ENCODE peak calls at places on chromosomes 16 and 17, in seven cellular contexts. P, N, Y, U, E, X and H are unnamed samples.

GRCh38 chr16:53721017-53721416 is 17.1 kb downstream of the FTO start:
- DNase-seq in Y (no peak), P (no peak), E (no peak), N (no peak), U (no peak), X (no peak), H (no peak)

GRCh38 chr17:40518401-40519088 is 17.1 kb upstream of the TNS4 start:
- DNase-seq in N (no peak), E (no peak), Y (peak), P (no peak), U (no peak), X (no peak), H (no peak)

GRCh38 chr16:7405166-7405565 is 72.5 kb downstream of the RBFOX1 start:
- DNase-seq in P (no peak), Y (no peak), U (no peak), E (peak), N (no peak), X (peak), H (no peak)

GRCh38 chr17:4142107-4142900 is 526 bp downstream of the ZZEF1 start:
- DNase-seq in U (peak), P (no peak), Y (peak), N (peak), X (peak), E (peak), H (no peak)

GRCh38 chr17:70138309-70138865 is 30.9 kb upstream of the KCNJ2 start:
- DNase-seq in N (no peak), U (no peak), E (no peak), Y (peak), X (no peak), P (peak), H (no peak)

GRCh38 chr17:58643147-58643546 is 48.7 kb downstream of the TEX14 start:
- DNase-seq in E (no peak), Y (peak), P (no peak), N (no peak), X (no peak), U (no peak), H (peak)

GRCh38 chr16:10871157-10871991 is 5.6 kb upstream of the CIITA start:
- DNase-seq in U (peak), N (peak), Y (peak), X (peak), E (peak), P (no peak), H (peak)

GRCh38 chr16:19716183-19716582 is 1.8 kb downstream of the KNOP1 start:
- DNase-seq in X (no peak), Y (no peak), N (no peak), P (no peak), U (no peak), E (no peak), H (no peak)

GRCh38 chr17:74959826-74960738 is 12.5 kb downstream of the HID1 start:
- DNase-seq in X (no peak), U (no peak), N (no peak), P (no peak), E (no peak), Y (peak), H (no peak)

GRCh38 chr17:74183411-74183810 is 20.1 kb upstream of the RPL38 start:
- DNase-seq in X (no peak), E (no peak), U (no peak), N (no peak), Y (no peak), P (no peak), H (no peak)

GRCh38 chr16:3879258-3879886 is 1.1 kb downstream of the CREBBP start:
- DNase-seq in P (no peak), Y (peak), N (no peak), U (peak), E (peak), X (peak), H (no peak)

GRCh38 chr17:42577532-42578281 is at the start of gene PSMC3IP:
- DNase-seq in P (peak), Y (peak), X (peak), N (peak), U (peak), E (peak), H (peak)

GRCh38 chr17:9986754-9987382 is 81.8 kb upstream of the RCVRN start:
- DNase-seq in U (no peak), E (peak), Y (no peak), X (no peak), N (no peak), P (no peak), H (no peak)

GRCh38 chr17:76675648-76676047 is 32.1 kb upstream of the ST6GALNAC1 start:
- DNase-seq in Y (no peak), X (no peak), N (no peak), U (no peak), E (no peak), P (no peak), H (no peak)

GRCh38 chr17:65559802-65560627 is 1.4 kb downstream of the AXIN2 start:
- DNase-seq in U (no peak), Y (peak), X (no peak), E (peak), N (peak), P (no peak), H (no peak)

GRCh38 chr16:12239953-12240485 is 263.5 kb downstream of the SNX29 start:
- DNase-seq in P (no peak), Y (peak), N (no peak), U (no peak), E (no peak), X (no peak), H (no peak)

GRCh38 chr16:67104061-67104460 is 5.7 kb upstream of the PHAF1 start:
- DNase-seq in N (no peak), P (no peak), U (no peak), Y (peak), X (peak), E (peak), H (no peak)

GRCh38 chr17:78257810-78258322 is 26.4 kb downstream of the TMEM235 start:
- DNase-seq in E (no peak), N (no peak), U (no peak), Y (no peak), P (no peak), X (no peak), H (no peak)

GRCh38 chr17:2688351-2689342 is 22.9 kb downstream of the CLUH start:
- DNase-seq in Y (peak), N (peak), E (peak), P (no peak), U (peak), X (peak), H (no peak)

GRCh38 chr17:40448213-40448638 is 5.0 kb downstream of the IGFBP4 start:
- DNase-seq in X (peak), U (peak), E (peak), N (no peak), P (peak), Y (peak), H (no peak)

GRCh38 chr17:37824534-37825485 is 80.0 kb upstream of the HNF1B start:
- DNase-seq in N (no peak), X (no peak), P (no peak), U (no peak), E (no peak), Y (peak), H (no peak)

GRCh38 chr16:85798283-85798776 is 1.0 kb downstream of the EMC8 start:
- DNase-seq in Y (peak), U (no peak), E (no peak), X (no peak), P (no peak), N (no peak), H (no peak)

GRCh38 chr17:16926061-16926511 is 45.8 kb downstream of the TNFRSF13B start:
- DNase-seq in Y (no peak), E (no peak), P (no peak), N (no peak), X (no peak), U (peak), H (no peak)

GRCh38 chr17:17200831-17201230 is 5.3 kb downstream of the PLD6 start:
- DNase-seq in N (no peak), E (no peak), Y (peak), U (peak), X (no peak), P (peak), H (no peak)

GRCh38 chr16:56246051-56246817 is 54.9 kb downstream of the GNAO1 start:
- DNase-seq in X (no peak), N (peak), U (peak), Y (peak), E (no peak), P (peak), H (peak)

GRCh38 chr17:38428150-38428642 is at the start of gene ARHGAP23:
- DNase-seq in X (peak), E (peak), N (no peak), Y (peak), U (peak), P (no peak), H (no peak)

GRCh38 chr17:81593105-81593871 is 41.1 kb upstream of the FAAP100 start:
- DNase-seq in Y (no peak), N (no peak), E (no peak), U (no peak), X (no peak), P (no peak), H (no peak)

GRCh38 chr17:869067-869466 is 86.9 kb downstream of the MRM3 start:
- DNase-seq in P (peak), N (no peak), Y (peak), X (peak), E (peak), U (peak), H (no peak)

GRCh38 chr17:3913531-3914318 is 2.5 kb downstream of the P2RX1 start:
- DNase-seq in P (peak), N (peak), U (peak), X (peak), Y (peak), E (peak), H (no peak)

GRCh38 chr17:11935734-11936406 is 61.4 kb downstream of the ZNF18 start:
- DNase-seq in P (peak), X (peak), U (no peak), E (peak), Y (peak), N (no peak), H (no peak)

GRCh38 chr16:58329147-58329546 is 34.3 kb upstream of the PRSS54 start:
- DNase-seq in P (no peak), Y (peak), N (no peak), U (no peak), X (no peak), E (no peak), H (no peak)

GRCh38 chr17:59404471-59404870 is 73.0 kb downstream of the YPEL2 start:
- DNase-seq in X (no peak), N (no peak), E (no peak), U (no peak), P (no peak), Y (no peak), H (no peak)

GRCh38 chr17:47423406-47424295 is 99.9 kb downstream of the EFCAB13 start:
- DNase-seq in Y (peak), E (no peak), U (peak), N (no peak), X (peak), P (no peak), H (no peak)

GRCh38 chr16:28880589-28880915 is 2.3 kb downstream of the ATP2A1 start:
- DNase-seq in X (no peak), Y (no peak), E (no peak), N (no peak), P (no peak), U (no peak), H (no peak)
- H3K4me3 ChIP-seq in X (peak), Y (no peak), E (peak), N (no peak), P (no peak), U (no peak), H (peak)

DNA sequence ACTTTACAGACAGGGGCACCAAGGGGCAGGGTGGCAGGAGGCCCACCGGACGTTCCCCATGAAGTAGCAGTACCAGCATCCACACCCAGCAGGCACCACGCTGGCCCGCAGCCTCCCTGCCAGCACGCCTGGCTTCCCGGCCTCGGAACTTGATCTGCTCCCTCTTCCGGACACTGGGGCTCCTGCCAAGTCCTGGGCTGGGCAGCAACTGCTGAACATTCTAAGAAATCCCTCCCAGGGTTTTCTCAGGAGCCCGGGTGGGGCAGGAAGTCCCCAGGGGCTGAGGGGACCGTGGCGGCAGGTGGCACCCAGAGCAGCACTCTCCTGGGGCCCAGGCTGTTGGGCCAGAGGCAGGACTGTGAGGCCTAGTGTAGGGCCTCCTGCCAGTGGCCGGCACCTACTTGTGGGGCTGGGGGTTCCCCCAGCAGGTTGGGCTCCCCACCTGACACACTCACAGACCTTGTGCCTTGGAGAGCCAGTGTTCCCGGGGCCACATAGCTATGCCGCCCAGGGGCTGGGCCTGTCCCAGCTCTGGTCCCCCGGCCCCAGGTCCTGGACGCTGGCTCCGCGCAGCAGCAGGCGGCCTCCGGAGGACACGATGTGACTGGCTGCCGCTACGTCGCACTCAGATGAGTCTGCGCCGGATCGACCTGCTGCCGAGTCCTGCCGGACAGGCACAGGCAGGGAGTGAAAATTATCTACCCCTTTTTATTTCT is 86.2 kb upstream of the CBX4 start:
- DNase-seq in E (peak), N (peak), P (no peak), X (peak), U (no peak), Y (peak), H (no peak)
- TF ChIP-seq CTCF in E (peak), N (no peak), P (no peak), X (no peak), U (no peak), Y (no peak), H (no peak)

GRCh38 chr17:6456321-6456720 is 12.1 kb downstream of the PIMREG start:
- DNase-seq in U (no peak), P (no peak), Y (no peak), E (peak), N (no peak), X (no peak), H (no peak)

GRCh38 chr17:6453279-6454024 is 9.2 kb downstream of the PIMREG start:
- DNase-seq in X (no peak), N (no peak), U (no peak), E (peak), P (no peak), Y (no peak), H (no peak)

GRCh38 chr17:6452471-6453266 is 8.4 kb downstream of the PIMREG start:
- DNase-seq in Y (no peak), U (no peak), N (no peak), E (no peak), P (no peak), X (no peak), H (no peak)

GRCh38 chr17:6455321-6455705 is 11.1 kb downstream of the PIMREG start:
- DNase-seq in P (no peak), N (no peak), Y (peak), X (no peak), U (no peak), E (peak), H (no peak)

DNA sequence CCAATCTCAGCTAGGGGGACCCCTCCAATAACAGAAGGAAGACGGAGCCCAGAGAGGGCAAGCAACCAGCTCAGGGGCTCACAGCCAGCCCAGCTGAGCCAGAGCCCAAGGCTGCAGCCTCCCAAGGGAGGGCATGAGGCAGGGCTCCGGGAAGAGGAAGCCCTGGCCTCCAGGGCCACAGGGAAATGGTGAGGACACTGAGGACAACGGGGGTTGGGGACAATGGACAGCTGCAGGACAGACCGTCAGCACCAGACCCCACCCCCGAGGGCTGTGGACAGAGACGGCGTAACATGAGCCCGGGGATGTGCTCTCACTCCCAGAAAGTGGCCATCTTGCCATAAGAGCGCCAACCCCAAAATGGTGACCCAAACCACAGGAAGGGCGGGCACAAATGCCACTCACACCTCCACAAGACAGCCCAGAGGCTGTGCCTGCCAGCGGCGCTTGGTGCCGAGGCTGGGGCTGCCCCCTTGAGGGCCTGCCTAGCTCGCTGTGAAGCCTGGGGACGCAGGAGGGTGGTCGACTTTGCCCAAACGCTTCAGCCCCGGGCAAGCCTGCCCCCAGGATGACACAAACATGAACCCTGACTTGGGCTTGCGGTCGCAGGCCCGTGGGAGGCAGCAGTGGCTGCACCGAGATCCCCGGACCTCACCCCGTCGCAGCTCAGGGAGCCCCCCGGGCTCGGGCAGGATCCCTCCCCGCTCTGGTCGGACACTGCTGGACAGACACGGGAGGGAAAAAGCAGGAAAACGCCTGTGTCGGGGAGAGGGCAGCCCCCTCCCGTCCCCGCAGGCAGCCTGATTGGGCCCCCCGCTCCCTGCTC is 10.5 kb downstream of the PIMREG start:
- DNase-seq in Y (no peak), N (no peak), P (no peak), X (no peak), E (peak), U (no peak), H (no peak)
- H3K4me3 ChIP-seq in Y (no peak), N (no peak), P (no peak), X (peak), E (peak), U (no peak), H (no peak)

DNA sequence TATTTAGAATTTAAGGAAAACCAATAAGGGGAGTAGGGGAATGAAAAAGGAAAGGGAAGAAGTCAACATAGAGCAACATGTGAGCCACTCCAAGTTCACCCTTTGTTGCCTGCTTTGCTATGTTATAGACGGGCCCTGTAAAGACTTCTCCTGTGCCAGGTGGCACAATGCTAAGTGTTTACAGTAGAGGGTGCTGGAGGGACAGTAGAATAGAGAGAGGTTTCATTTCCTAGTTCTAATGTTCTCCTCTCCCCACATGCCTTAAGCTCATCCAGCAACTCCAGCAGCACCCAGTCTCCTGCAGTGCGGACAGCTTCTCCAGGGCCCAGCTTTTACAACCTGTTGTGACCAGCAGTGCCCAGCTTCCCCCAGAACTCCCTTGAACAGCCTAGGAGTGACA is 468.0 kb downstream of the HS3ST3B1 start:
- DNase-seq in U (no peak), Y (no peak), X (no peak), N (no peak), P (no peak), E (no peak), H (no peak)
- TF ChIP-seq CTCF in U (no peak), Y (no peak), X (no peak), N (no peak), P (no peak), E (no peak), H (no peak)

DNA sequence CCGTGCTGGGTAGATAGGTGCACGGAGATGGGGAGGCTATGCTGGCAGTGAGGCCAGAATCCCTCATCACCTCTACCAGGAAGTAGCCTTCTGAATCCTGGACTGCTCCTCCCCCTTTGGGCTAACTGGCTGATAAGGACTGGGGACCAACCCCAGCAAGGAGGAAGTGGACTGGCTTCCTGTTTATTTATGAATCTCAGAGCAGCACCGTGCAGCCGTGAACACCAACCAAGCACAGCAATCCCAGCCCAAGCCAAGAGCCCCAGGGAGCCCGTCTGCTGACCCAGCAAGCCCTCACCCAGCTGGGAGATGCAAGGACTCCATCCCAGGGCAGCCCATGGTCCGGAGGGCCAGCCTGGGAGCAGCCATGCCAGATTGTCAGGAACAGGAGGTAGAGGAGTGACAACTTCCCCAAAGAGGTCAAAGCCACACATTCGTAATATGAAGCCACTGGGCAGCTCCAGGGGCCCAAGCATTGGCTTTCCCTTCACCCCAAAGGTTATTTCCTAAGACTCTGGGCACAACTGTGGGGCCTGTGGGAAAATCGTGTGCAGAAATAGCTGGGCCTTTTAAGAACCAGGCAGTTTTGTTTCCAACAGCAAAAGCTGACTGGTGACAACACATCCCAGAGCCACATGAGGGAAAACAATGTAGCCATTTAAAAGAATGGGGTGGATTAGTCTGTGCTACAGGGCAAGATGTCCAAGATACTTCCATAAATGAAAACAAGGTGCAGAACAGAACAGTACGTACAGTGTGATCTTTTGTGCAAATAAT is 23.9 kb downstream of the PHB1 start:
- DNase-seq in N (no peak), E (peak), Y (no peak), U (no peak), X (no peak), P (no peak), H (no peak)
- H3K4me3 ChIP-seq in N (peak), E (no peak), Y (no peak), U (no peak), X (peak), P (no peak), H (no peak)